ENCODE peak calls at places on chromosomes 3 and 15, in five cellular contexts. H, U, V, Q and J are unnamed samples.

GRCh38 chr3:105722943-105723556 is 145.8 kb downstream of the CBLB start:
- DNase-seq in H (no peak), U (peak), Q (no peak), V (no peak), J (no peak)

GRCh38 chr15:33298631-33299030 is 12.1 kb upstream of the RYR3 start:
- DNase-seq in V (no peak), H (no peak), Q (no peak), U (peak), J (peak)

GRCh38 chr3:195416795-195417194 is 26.0 kb downstream of the ACAP2 start:
- DNase-seq in V (no peak), Q (no peak), U (peak), H (no peak), J (no peak)

GRCh38 chr3:169044341-169045113 is 619.0 kb downstream of the MECOM start:
- DNase-seq in U (peak), V (peak), H (no peak), Q (no peak), J (no peak)

GRCh38 chr15:38074029-38074428 is 139.6 kb downstream of the TMCO5A start:
- DNase-seq in H (no peak), U (no peak), V (no peak), Q (no peak), J (no peak)

GRCh38 chr15:95405447-95405846 is 925.1 kb upstream of the NR2F2 start:
- DNase-seq in U (peak), Q (no peak), V (peak), H (no peak), J (peak)

GRCh38 chr3:27573780-27574437 is 89.7 kb upstream of the SLC4A7 start:
- DNase-seq in H (no peak), Q (no peak), U (peak), V (peak), J (no peak)

GRCh38 chr3:47404955-47405790 is 24.4 kb downstream of the PTPN23 start:
- DNase-seq in Q (peak), U (no peak), H (peak), V (no peak), J (no peak)

GRCh38 chr3:127088511-127089430 is 104.2 kb upstream of the PRR23E start:
- DNase-seq in Q (no peak), H (no peak), U (no peak), V (no peak), J (no peak)

GRCh38 chr3:5271061-5271683 is 83.7 kb downstream of the EDEM1 start:
- DNase-seq in V (no peak), Q (no peak), U (no peak), H (no peak), J (no peak)

GRCh38 chr3:127002195-127003174 is 19.6 kb downstream of the PLXNA1 start:
- DNase-seq in Q (peak), U (peak), H (peak), V (peak), J (no peak)

GRCh38 chr15:37824717-37825382 is 109.6 kb upstream of the TMCO5A start:
- DNase-seq in H (no peak), V (peak), Q (no peak), U (peak), J (peak)

GRCh38 chr3:155382396-155383042 is 89.0 kb upstream of the STRIT1 start:
- DNase-seq in Q (peak), H (peak), V (peak), U (peak), J (peak)

GRCh38 chr15:80289558-80290277 is 37.7 kb upstream of the CTXND1 start:
- DNase-seq in Q (no peak), V (no peak), H (no peak), U (no peak), J (no peak)